ENCODE peak calls at places on chromosomes 1 and 21, in six cellular contexts. P is astrocyte; A is heart right ventricle; I is activated CD4-positive, alpha-beta T cell treated with anti-CD3 and anti-CD28 coated beads, Interleukin-2, amount 10 ng/mL, durations not matched to agents 7 days and 5 days; R is aorta; O is HTR-8/SVneo. V is an unnamed sample.

GRCh38 chr1:17893891-17894631 is 138.9 kb downstream of the ACTL8 start:
- DNase-seq in P (no peak), O (no peak), I (no peak), R (no peak), A (no peak), V (no peak)

GRCh38 chr1:168734946-168735345 is 5.9 kb upstream of the DPT start:
- DNase-seq in O (no peak), R (no peak), A (no peak), I (no peak), P (no peak), V (no peak)

GRCh38 chr1:57403201-57403600 is 20.7 kb downstream of the DAB1 start:
- DNase-seq in P (no peak), A (no peak), I (no peak), R (no peak), O (no peak), V (no peak)

GRCh38 chr1:30515746-30516504 is 207.5 kb downstream of the MATN1 start:
- DNase-seq in O (no peak), A (no peak), P (no peak), R (peak; percentile 24), I (no peak), V (no peak)

GRCh38 chr1:36239941-36240637 is 15.8 kb downstream of the THRAP3 start:
- DNase-seq in I (no peak), O (no peak), P (no peak), R (no peak), A (no peak), V (no peak)

GRCh38 chr1:231236131-231236571 is 4.9 kb upstream of the GNPAT start:
- DNase-seq in R (no peak), A (no peak), P (no peak), I (no peak), O (no peak), V (no peak)

GRCh38 chr1:64962447-64962846 is 3.9 kb downstream of the JAK1 start:
- DNase-seq in I (peak; percentile 64), R (no peak), O (no peak), A (no peak), P (no peak), V (no peak)

GRCh38 chr1:11980676-11980972 is 380 bp downstream of the MFN2 start:
- DNase-seq in I (no peak), R (no peak), A (no peak), P (no peak), O (no peak), V (peak; percentile 24)

GRCh38 chr1:160704250-160704649 is 7.4 kb downstream of the CD48 start:
- DNase-seq in R (no peak), O (no peak), P (no peak), A (no peak), I (no peak), V (no peak)

GRCh38 chr21:44424608-44425306 is 30.6 kb upstream of the LRRC3 start:
- DNase-seq in I (no peak), O (no peak), R (peak; percentile 61), A (no peak), P (no peak), V (no peak)

GRCh38 chr1:26744075-26744958 is 43.4 kb upstream of the PIGV start:
- DNase-seq in O (peak; percentile 14), A (peak; percentile 56), P (peak; percentile 91), R (peak; percentile 82), I (peak; percentile 94), V (peak; percentile 68)

GRCh38 chr1:154192476-154192875 is 576 bp upstream of the TPM3 start:
- DNase-seq in I (no peak), R (no peak), A (no peak), O (no peak), P (no peak), V (no peak)